ENCODE peak calls at places on chromosomes 5 and 9, in eight cellular contexts. One of them, this sample, is unnamed.

GRCh38 chr9:113579270-113580040 is 115.9 kb downstream of the RGS3 start:
- DNase-seq in lower lobe of right lung: peak; percentile 80
- DNase-seq in T-helper 2 cell: peak; percentile 70
- DNase-seq in CD4-positive, alpha-beta T cell: no peak
- DNase-seq in midbrain: no peak
- DNase-seq in cardiac fibroblast: no peak
- DNase-seq in NCI-H1105: no peak
- DNase-seq in OCI-LY7: peak; percentile 91
- DNase-seq in this sample: peak; percentile 66

GRCh38 chr5:54725391-54726280 is 208.1 kb downstream of the SNX18 start:
- DNase-seq in lower lobe of right lung: no peak
- DNase-seq in T-helper 2 cell: no peak
- DNase-seq in CD4-positive, alpha-beta T cell: no peak
- DNase-seq in midbrain: no peak
- DNase-seq in cardiac fibroblast: no peak
- DNase-seq in NCI-H1105: no peak
- DNase-seq in OCI-LY7: no peak
- DNase-seq in this sample: no peak

GRCh38 chr9:20447291-20447690 is 175.0 kb downstream of the MLLT3 start:
- DNase-seq in lower lobe of right lung: no peak
- DNase-seq in T-helper 2 cell: no peak
- DNase-seq in CD4-positive, alpha-beta T cell: no peak
- DNase-seq in midbrain: no peak
- DNase-seq in cardiac fibroblast: no peak
- DNase-seq in NCI-H1105: no peak
- DNase-seq in OCI-LY7: no peak
- DNase-seq in this sample: no peak

GRCh38 chr9:95724253-95724991 is 151.1 kb upstream of the ERCC6L2 start:
- DNase-seq in lower lobe of right lung: no peak
- DNase-seq in T-helper 2 cell: peak; percentile 98
- DNase-seq in CD4-positive, alpha-beta T cell: peak; percentile 45
- DNase-seq in midbrain: no peak
- DNase-seq in cardiac fibroblast: no peak
- DNase-seq in NCI-H1105: no peak
- DNase-seq in OCI-LY7: peak; percentile 57
- DNase-seq in this sample: no peak

GRCh38 chr5:58937031-58937681 is 354.3 kb downstream of the RAB3C start:
- DNase-seq in lower lobe of right lung: no peak
- DNase-seq in T-helper 2 cell: no peak
- DNase-seq in CD4-positive, alpha-beta T cell: no peak
- DNase-seq in midbrain: no peak
- DNase-seq in cardiac fibroblast: no peak
- DNase-seq in NCI-H1105: no peak
- DNase-seq in OCI-LY7: no peak
- DNase-seq in this sample: no peak

GRCh38 chr5:55517804-55518203 is 17.0 kb downstream of the PLPP1 start:
- DNase-seq in lower lobe of right lung: no peak
- DNase-seq in T-helper 2 cell: no peak
- DNase-seq in CD4-positive, alpha-beta T cell: no peak
- DNase-seq in midbrain: no peak
- DNase-seq in cardiac fibroblast: no peak
- DNase-seq in NCI-H1105: no peak
- DNase-seq in OCI-LY7: no peak
- DNase-seq in this sample: no peak

GRCh38 chr5:150394912-150395689 is 17.6 kb downstream of the CD74 start:
- DNase-seq in lower lobe of right lung: no peak
- DNase-seq in T-helper 2 cell: no peak
- DNase-seq in CD4-positive, alpha-beta T cell: no peak
- DNase-seq in midbrain: no peak
- DNase-seq in cardiac fibroblast: no peak
- DNase-seq in NCI-H1105: no peak
- DNase-seq in OCI-LY7: no peak
- DNase-seq in this sample: no peak

GRCh38 chr5:88188458-88189132 is 80.0 kb downstream of the TMEM161B start:
- DNase-seq in lower lobe of right lung: no peak
- DNase-seq in T-helper 2 cell: peak; percentile 15
- DNase-seq in CD4-positive, alpha-beta T cell: no peak
- DNase-seq in midbrain: no peak
- DNase-seq in cardiac fibroblast: peak; percentile 7
- DNase-seq in NCI-H1105: no peak
- DNase-seq in OCI-LY7: peak; percentile 32
- DNase-seq in this sample: no peak

GRCh38 chr5:18811616-18812015 is 1176.4 kb downstream of the CDH18 start:
- DNase-seq in lower lobe of right lung: no peak
- DNase-seq in T-helper 2 cell: no peak
- DNase-seq in CD4-positive, alpha-beta T cell: no peak
- DNase-seq in midbrain: no peak
- DNase-seq in cardiac fibroblast: no peak
- DNase-seq in NCI-H1105: no peak
- DNase-seq in OCI-LY7: no peak
- DNase-seq in this sample: no peak

GRCh38 chr5:176954050-176954449 is 52.5 kb downstream of the UIMC1 start:
- DNase-seq in lower lobe of right lung: no peak
- DNase-seq in T-helper 2 cell: no peak
- DNase-seq in CD4-positive, alpha-beta T cell: no peak
- DNase-seq in midbrain: no peak
- DNase-seq in cardiac fibroblast: no peak
- DNase-seq in NCI-H1105: peak; percentile 48
- DNase-seq in OCI-LY7: no peak
- DNase-seq in this sample: no peak

GRCh38 chr5:1171340-1171941 is 30.0 kb upstream of the SLC6A19 start:
- DNase-seq in lower lobe of right lung: no peak
- DNase-seq in T-helper 2 cell: no peak
- DNase-seq in CD4-positive, alpha-beta T cell: no peak
- DNase-seq in midbrain: no peak
- DNase-seq in cardiac fibroblast: peak; percentile 47
- DNase-seq in NCI-H1105: no peak
- DNase-seq in OCI-LY7: no peak
- DNase-seq in this sample: no peak

GRCh38 chr5:131939690-131940345 is 5.6 kb downstream of the MEIKIN start:
- DNase-seq in lower lobe of right lung: no peak
- DNase-seq in T-helper 2 cell: no peak
- DNase-seq in CD4-positive, alpha-beta T cell: no peak
- DNase-seq in midbrain: no peak
- DNase-seq in cardiac fibroblast: no peak
- DNase-seq in NCI-H1105: no peak
- DNase-seq in OCI-LY7: no peak
- DNase-seq in this sample: no peak

GRCh38 chr9:127566351-127567001 is 45.6 kb upstream of the STXBP1 start:
- DNase-seq in lower lobe of right lung: peak; percentile 74
- DNase-seq in T-helper 2 cell: no peak
- DNase-seq in CD4-positive, alpha-beta T cell: no peak
- DNase-seq in midbrain: no peak
- DNase-seq in cardiac fibroblast: no peak
- DNase-seq in NCI-H1105: no peak
- DNase-seq in OCI-LY7: no peak
- DNase-seq in this sample: no peak

GRCh38 chr9:100322954-100323536 is 29.7 kb downstream of the TEX10 start:
- DNase-seq in lower lobe of right lung: no peak
- DNase-seq in T-helper 2 cell: peak; percentile 32
- DNase-seq in CD4-positive, alpha-beta T cell: no peak
- DNase-seq in midbrain: peak; percentile 45
- DNase-seq in cardiac fibroblast: peak; percentile 63
- DNase-seq in NCI-H1105: peak; percentile 32
- DNase-seq in OCI-LY7: peak; percentile 55
- DNase-seq in this sample: peak; percentile 3

GRCh38 chr5:125410501-125411162 is 664.2 kb upstream of the ZNF608 start:
- DNase-seq in lower lobe of right lung: no peak
- DNase-seq in T-helper 2 cell: no peak
- DNase-seq in CD4-positive, alpha-beta T cell: no peak
- DNase-seq in midbrain: peak; percentile 71
- DNase-seq in cardiac fibroblast: peak; percentile 70
- DNase-seq in NCI-H1105: peak; percentile 39
- DNase-seq in OCI-LY7: no peak
- DNase-seq in this sample: no peak

GRCh38 chr9:13278023-13278367 is 1.5 kb downstream of the MPDZ start:
- DNase-seq in lower lobe of right lung: no peak
- DNase-seq in T-helper 2 cell: no peak
- DNase-seq in CD4-positive, alpha-beta T cell: no peak
- DNase-seq in midbrain: no peak
- DNase-seq in cardiac fibroblast: peak; percentile 71
- DNase-seq in NCI-H1105: no peak
- DNase-seq in OCI-LY7: no peak
- DNase-seq in this sample: no peak

GRCh38 chr5:112921031-112921832 is 795 bp downstream of the REEP5 start:
- DNase-seq in lower lobe of right lung: peak; percentile 76
- DNase-seq in T-helper 2 cell: peak; percentile 65
- DNase-seq in CD4-positive, alpha-beta T cell: peak; percentile 42
- DNase-seq in midbrain: peak; percentile 75
- DNase-seq in cardiac fibroblast: peak; percentile 75
- DNase-seq in NCI-H1105: peak; percentile 17
- DNase-seq in OCI-LY7: peak; percentile 67
- DNase-seq in this sample: peak; percentile 88

GRCh38 chr5:40406426-40407211 is 273.1 kb upstream of the PTGER4 start:
- DNase-seq in lower lobe of right lung: peak; percentile 49
- DNase-seq in T-helper 2 cell: peak; percentile 82
- DNase-seq in CD4-positive, alpha-beta T cell: no peak
- DNase-seq in midbrain: no peak
- DNase-seq in cardiac fibroblast: no peak
- DNase-seq in NCI-H1105: no peak
- DNase-seq in OCI-LY7: peak; percentile 2
- DNase-seq in this sample: no peak

GRCh38 chr5:665541-665955 is 27.6 kb downstream of the TPPP start:
- DNase-seq in lower lobe of right lung: peak; percentile 42
- DNase-seq in T-helper 2 cell: no peak
- DNase-seq in CD4-positive, alpha-beta T cell: no peak
- DNase-seq in midbrain: no peak
- DNase-seq in cardiac fibroblast: no peak
- DNase-seq in NCI-H1105: no peak
- DNase-seq in OCI-LY7: no peak
- DNase-seq in this sample: no peak

GRCh38 chr5:83900307-83900706 is 179.7 kb upstream of the HAPLN1 start:
- DNase-seq in lower lobe of right lung: no peak
- DNase-seq in T-helper 2 cell: no peak
- DNase-seq in CD4-positive, alpha-beta T cell: no peak
- DNase-seq in midbrain: no peak
- DNase-seq in cardiac fibroblast: peak; percentile 35
- DNase-seq in NCI-H1105: no peak
- DNase-seq in OCI-LY7: no peak
- DNase-seq in this sample: no peak

GRCh38 chr5:74093501-74093993 is 467.6 kb downstream of the ARHGEF28 start:
- DNase-seq in lower lobe of right lung: no peak
- DNase-seq in T-helper 2 cell: no peak
- DNase-seq in CD4-positive, alpha-beta T cell: no peak
- DNase-seq in midbrain: no peak
- DNase-seq in cardiac fibroblast: no peak
- DNase-seq in NCI-H1105: no peak
- DNase-seq in OCI-LY7: no peak
- DNase-seq in this sample: no peak

GRCh38 chr9:124535846-124536245 is 28.6 kb upstream of the NR5A1 start:
- DNase-seq in lower lobe of right lung: no peak
- DNase-seq in T-helper 2 cell: no peak
- DNase-seq in CD4-positive, alpha-beta T cell: no peak
- DNase-seq in midbrain: no peak
- DNase-seq in cardiac fibroblast: no peak
- DNase-seq in NCI-H1105: no peak
- DNase-seq in OCI-LY7: no peak
- DNase-seq in this sample: no peak

GRCh38 chr5:160289721-160290120 is 22.6 kb downstream of the CCNJL start:
- DNase-seq in lower lobe of right lung: peak; percentile 79
- DNase-seq in T-helper 2 cell: no peak
- DNase-seq in CD4-positive, alpha-beta T cell: no peak
- DNase-seq in midbrain: no peak
- DNase-seq in cardiac fibroblast: no peak
- DNase-seq in NCI-H1105: peak; percentile 58
- DNase-seq in OCI-LY7: no peak
- DNase-seq in this sample: no peak

GRCh38 chr9:90097237-90097636 is 492.4 kb downstream of the GADD45G start:
- DNase-seq in lower lobe of right lung: no peak
- DNase-seq in T-helper 2 cell: no peak
- DNase-seq in CD4-positive, alpha-beta T cell: no peak
- DNase-seq in midbrain: no peak
- DNase-seq in cardiac fibroblast: no peak
- DNase-seq in NCI-H1105: no peak
- DNase-seq in OCI-LY7: no peak
- DNase-seq in this sample: no peak

GRCh38 chr9:19698960-19699359 is 89.9 kb downstream of the SLC24A2 start:
- DNase-seq in lower lobe of right lung: no peak
- DNase-seq in T-helper 2 cell: no peak
- DNase-seq in CD4-positive, alpha-beta T cell: no peak
- DNase-seq in midbrain: no peak
- DNase-seq in cardiac fibroblast: no peak
- DNase-seq in NCI-H1105: no peak
- DNase-seq in OCI-LY7: no peak
- DNase-seq in this sample: no peak

GRCh38 chr5:71887680-71888079 is 168.6 kb downstream of the CARTPT start:
- DNase-seq in lower lobe of right lung: no peak
- DNase-seq in T-helper 2 cell: peak; percentile 84
- DNase-seq in CD4-positive, alpha-beta T cell: no peak
- DNase-seq in midbrain: peak; percentile 17
- DNase-seq in cardiac fibroblast: peak; percentile 89
- DNase-seq in NCI-H1105: no peak
- DNase-seq in OCI-LY7: peak; percentile 90
- DNase-seq in this sample: no peak

GRCh38 chr5:59560553-59560952 is 333.0 kb downstream of the PDE4D start:
- DNase-seq in lower lobe of right lung: no peak
- DNase-seq in T-helper 2 cell: no peak
- DNase-seq in CD4-positive, alpha-beta T cell: no peak
- DNase-seq in midbrain: no peak
- DNase-seq in cardiac fibroblast: no peak
- DNase-seq in NCI-H1105: no peak
- DNase-seq in OCI-LY7: no peak
- DNase-seq in this sample: no peak

GRCh38 chr9:129436751-129437625 is 183.9 kb downstream of the C9orf50 start:
- DNase-seq in lower lobe of right lung: peak; percentile 74
- DNase-seq in T-helper 2 cell: peak; percentile 38
- DNase-seq in CD4-positive, alpha-beta T cell: peak; percentile 32
- DNase-seq in midbrain: peak; percentile 67
- DNase-seq in cardiac fibroblast: peak; percentile 86
- DNase-seq in NCI-H1105: peak; percentile 35
- DNase-seq in OCI-LY7: no peak
- DNase-seq in this sample: peak; percentile 49

GRCh38 chr9:126415741-126416370 is 89.2 kb downstream of the MVB12B start:
- DNase-seq in lower lobe of right lung: no peak
- DNase-seq in T-helper 2 cell: no peak
- DNase-seq in CD4-positive, alpha-beta T cell: no peak
- DNase-seq in midbrain: no peak
- DNase-seq in cardiac fibroblast: no peak
- DNase-seq in NCI-H1105: no peak
- DNase-seq in OCI-LY7: no peak
- DNase-seq in this sample: peak; percentile 37

GRCh38 chr9:127664324-127664677 is 42.5 kb upstream of the CFAP157 start:
- DNase-seq in lower lobe of right lung: no peak
- DNase-seq in T-helper 2 cell: no peak
- DNase-seq in CD4-positive, alpha-beta T cell: no peak
- DNase-seq in midbrain: no peak
- DNase-seq in cardiac fibroblast: no peak
- DNase-seq in NCI-H1105: no peak
- DNase-seq in OCI-LY7: no peak
- DNase-seq in this sample: no peak

GRCh38 chr5:78515665-78516064 is 132.9 kb downstream of the LHFPL2 start:
- DNase-seq in lower lobe of right lung: no peak
- DNase-seq in T-helper 2 cell: no peak
- DNase-seq in CD4-positive, alpha-beta T cell: no peak
- DNase-seq in midbrain: no peak
- DNase-seq in cardiac fibroblast: no peak
- DNase-seq in NCI-H1105: no peak
- DNase-seq in OCI-LY7: no peak
- DNase-seq in this sample: no peak

GRCh38 chr9:124834586-124834985 is 18.7 kb upstream of the WDR38 start:
- DNase-seq in lower lobe of right lung: no peak
- DNase-seq in T-helper 2 cell: no peak
- DNase-seq in CD4-positive, alpha-beta T cell: no peak
- DNase-seq in midbrain: no peak
- DNase-seq in cardiac fibroblast: peak; percentile 39
- DNase-seq in NCI-H1105: no peak
- DNase-seq in OCI-LY7: no peak
- DNase-seq in this sample: peak; percentile 77

GRCh38 chr5:145180341-145180740 is 654.8 kb downstream of the PRELID2 start:
- DNase-seq in lower lobe of right lung: no peak
- DNase-seq in T-helper 2 cell: no peak
- DNase-seq in CD4-positive, alpha-beta T cell: no peak
- DNase-seq in midbrain: no peak
- DNase-seq in cardiac fibroblast: no peak
- DNase-seq in NCI-H1105: no peak
- DNase-seq in OCI-LY7: no peak
- DNase-seq in this sample: no peak

GRCh38 chr9:112601646-112602045 is 115.0 kb downstream of the KIAA1958 start:
- DNase-seq in lower lobe of right lung: no peak
- DNase-seq in T-helper 2 cell: no peak
- DNase-seq in CD4-positive, alpha-beta T cell: no peak
- DNase-seq in midbrain: no peak
- DNase-seq in cardiac fibroblast: peak; percentile 2
- DNase-seq in NCI-H1105: no peak
- DNase-seq in OCI-LY7: no peak
- DNase-seq in this sample: no peak